ENCODE peak calls at places on chromosome 7, in eight cellular contexts. N is AG09319; O is GM13977; T is stimulated activated naive CD8-positive, alpha-beta T cell treated with anti-CD3 and anti-CD28 coated beads, Interleukin-15, Interleukin-2, amounts not matched to agents 100 U/mL and 50 U/mL, for 24 hours; L is islet precursor cell; M is GM04504; Q is cerebellar nuclear complex; H is A549. A is an unnamed sample.

GRCh38 chr7:99829520-99830160 is 1.8 kb downstream of the CYP3A43 start:
- DNase-seq in N (no peak), O (no peak), T (no peak), L (no peak), M (no peak), Q (no peak), H (no peak), A (no peak)

GRCh38 chr7:4861227-4861626 is 603 bp downstream of the PAPOLB start:
- DNase-seq in N (no peak), O (no peak), T (no peak), L (no peak), M (no peak), Q (no peak), H (no peak), A (no peak)

GRCh38 chr7:369981-370621 is 80.1 kb downstream of the FOXL3 start:
- DNase-seq in N (no peak), O (no peak), T (no peak), L (peak), M (no peak), Q (no peak), H (no peak), A (no peak)

GRCh38 chr7:13986208-13986607 is 3.3 kb downstream of the ETV1 start:
- DNase-seq in N (no peak), O (no peak), T (no peak), L (no peak), M (no peak), Q (no peak), H (no peak), A (no peak)

GRCh38 chr7:73865738-73866445 is 4.9 kb downstream of the TMEM270 start:
- DNase-seq in N (no peak), O (peak), T (peak), L (no peak), M (peak), Q (no peak), H (peak), A (no peak)

GRCh38 chr7:155787171-155787851 is 25.0 kb downstream of the SHH start:
- DNase-seq in N (no peak), O (peak), T (no peak), L (no peak), M (no peak), Q (no peak), H (peak), A (no peak)

GRCh38 chr7:17638727-17639126 is 301.6 kb downstream of the SNX13 start:
- DNase-seq in N (no peak), O (no peak), T (no peak), L (no peak), M (no peak), Q (no peak), H (no peak), A (no peak)

GRCh38 chr7:65325793-65326432 is 47.7 kb upstream of the ZNF92 start:
- DNase-seq in N (no peak), O (no peak), T (no peak), L (no peak), M (no peak), Q (no peak), H (no peak), A (no peak)

GRCh38 chr7:12929416-12930140 is 242.1 kb downstream of the ARL4A start:
- DNase-seq in N (no peak), O (no peak), T (no peak), L (no peak), M (no peak), Q (no peak), H (no peak), A (no peak)

GRCh38 chr7:37439282-37440021 is 9.2 kb downstream of the ELMO1 start:
- DNase-seq in N (no peak), O (no peak), T (no peak), L (no peak), M (no peak), Q (no peak), H (no peak), A (no peak)

GRCh38 chr7:80609732-80610131 is 28.7 kb upstream of the CD36 start:
- DNase-seq in N (no peak), O (no peak), T (no peak), L (no peak), M (no peak), Q (no peak), H (no peak), A (no peak)

GRCh38 chr7:141232286-141233051 is 158.6 kb downstream of the TMEM178B start:
- DNase-seq in N (no peak), O (no peak), T (no peak), L (peak), M (no peak), Q (no peak), H (no peak), A (no peak)

GRCh38 chr7:118053353-118053752 is 130.6 kb upstream of the LSM8 start:
- DNase-seq in N (no peak), O (no peak), T (no peak), L (no peak), M (no peak), Q (no peak), H (no peak), A (no peak)

GRCh38 chr7:28626629-28627262 is 214.4 kb downstream of the CREB5 start:
- DNase-seq in N (no peak), O (peak), T (peak), L (peak), M (no peak), Q (no peak), H (peak), A (no peak)

GRCh38 chr7:128777156-128778123 is 1.8 kb upstream of the OPN1SW start:
- DNase-seq in N (no peak), O (no peak), T (no peak), L (no peak), M (no peak), Q (no peak), H (no peak), A (no peak)

GRCh38 chr7:31751726-31752125 is 64.7 kb downstream of the PPP1R17 start:
- DNase-seq in N (no peak), O (no peak), T (no peak), L (no peak), M (no peak), Q (no peak), H (no peak), A (no peak)

GRCh38 chr7:128893251-128894100 is 17.0 kb downstream of the KCP start:
- DNase-seq in N (no peak), O (no peak), T (no peak), L (peak), M (no peak), Q (no peak), H (no peak), A (peak)